ENCODE peak calls at places on chromosomes 5 and 9, in six cellular contexts. C is right lobe of liver, Z is lung, I is cardiac muscle cell, D is spleen, T is psoas muscle. F is an unnamed sample. For H3K4me1, the result is how much of the 10 kb centered on the place peaks cover.

GRCh38 chr5:135076801-135077200 is 42.8 kb upstream of the PITX1 start:
- DNase-seq in C (no peak), Z (no peak), I (no peak), D (peak), T (no peak), F (no peak)

GRCh38 chr5:83688321-83688720 is 32.3 kb downstream of the HAPLN1 start:
- DNase-seq in C (no peak), Z (no peak), I (no peak), D (no peak), T (no peak), F (no peak)

GRCh38 chr9:86585422-86586143 is 231.4 kb upstream of the TUT7 start:
- DNase-seq in C (no peak), Z (no peak), I (no peak), D (no peak), T (no peak), F (peak)

GRCh38 chr5:96595300-96596090 is 66.7 kb upstream of the CAST start:
- DNase-seq in C (no peak), Z (no peak), I (no peak), D (no peak), T (no peak), F (no peak)

GRCh38 chr9:17802249-17802857 is 223.5 kb downstream of the SH3GL2 start:
- DNase-seq in C (no peak), Z (no peak), I (no peak), D (no peak), T (no peak), F (no peak)

GRCh38 chr5:141402553-141403328 is at the start of gene PCDHGA9:
- DNase-seq in C (peak), Z (no peak), I (no peak), D (peak), T (no peak), F (no peak)

GRCh38 chr5:89343666-89344065 is 460.7 kb upstream of the MEF2C start:
- DNase-seq in C (no peak), Z (peak), I (no peak), D (peak), T (no peak), F (no peak)

GRCh38 chr5:56011835-56012234 is 17.1 kb upstream of the IL6ST start:
- DNase-seq in C (no peak), Z (no peak), I (no peak), D (no peak), T (no peak), F (peak)

GRCh38 chr5:55866934-55867333 is 15.8 kb downstream of the IL31RA start:
- DNase-seq in C (no peak), Z (no peak), I (no peak), D (no peak), T (no peak), F (no peak)

GRCh38 chr9:133735894-133736293 is 2.3 kb downstream of the SARDH start:
- DNase-seq in C (peak), Z (no peak), I (no peak), D (no peak), T (no peak), F (no peak)

GRCh38 chr5:142869883-142870282 is 99.7 kb downstream of the ARHGAP26 start:
- DNase-seq in C (no peak), Z (no peak), I (no peak), D (no peak), T (no peak), F (no peak)

GRCh38 chr9:127505396-127506116 is 54.2 kb downstream of the LRSAM1 start:
- DNase-seq in C (no peak), Z (no peak), I (peak), D (no peak), T (no peak), F (peak)

GRCh38 chr5:98791110-98791509 is 17.6 kb downstream of the RGMB start:
- DNase-seq in C (no peak), Z (no peak), I (no peak), D (no peak), T (no peak), F (no peak)

GRCh38 chr9:68648164-68648563 is 56.9 kb upstream of the PIP5K1B start:
- DNase-seq in C (no peak), Z (no peak), I (no peak), D (no peak), T (no peak), F (no peak)

GRCh38 chr5:170355601-170356098 is 33.5 kb downstream of the KCNMB1 start:
- DNase-seq in C (peak), Z (peak), I (no peak), D (no peak), T (no peak), F (no peak)

GRCh38 chr9:33187519-33188218 is 20.5 kb upstream of the B4GALT1 start:
- DNase-seq in C (no peak), Z (no peak), I (peak), D (no peak), T (peak), F (no peak)

GRCh38 chr9:4301971-4302427 is 2.1 kb upstream of the GLIS3 start:
- DNase-seq in C (no peak), Z (peak), I (no peak), D (no peak), T (peak), F (peak)

GRCh38 chr9:37917315-37917731 is 13.4 kb upstream of the SLC25A51 start:
- DNase-seq in C (no peak), Z (no peak), I (no peak), D (peak), T (no peak), F (no peak)

GRCh38 chr5:1511037-1511436 is 12.7 kb downstream of the LPCAT1 start:
- DNase-seq in C (peak), Z (peak), I (no peak), D (peak), T (peak), F (peak)

GRCh38 chr5:79692586-79692985 is 3.0 kb downstream of the CMYA5 start:
- DNase-seq in C (no peak), Z (no peak), I (no peak), D (no peak), T (no peak), F (no peak)

GRCh38 chr5:54663876-54664275 is 146.3 kb downstream of the SNX18 start:
- DNase-seq in C (peak), Z (no peak), I (no peak), D (no peak), T (peak), F (peak)

GRCh38 chr5:56094579-56095361 is 100.0 kb upstream of the IL6ST start:
- DNase-seq in C (no peak), Z (no peak), I (no peak), D (no peak), T (no peak), F (no peak)

GRCh38 chr9:2053883-2054845 is 39.0 kb downstream of the SMARCA2 start:
- DNase-seq in C (no peak), Z (no peak), I (no peak), D (peak), T (no peak), F (peak)

GRCh38 chr9:132181796-132182521 is 20.1 kb downstream of the NTNG2 start:
- DNase-seq in C (no peak), Z (no peak), I (no peak), D (no peak), T (no peak), F (peak)

GRCh38 chr9:85421641-85422040 is 320.1 kb downstream of the AGTPBP1 start:
- DNase-seq in C (no peak), Z (no peak), I (no peak), D (no peak), T (no peak), F (no peak)

GRCh38 chr5:145283101-145283500 is 552.0 kb downstream of the PRELID2 start:
- DNase-seq in C (no peak), Z (no peak), I (no peak), D (no peak), T (no peak), F (no peak)

GRCh38 chr5:32687167-32687831 is 23.8 kb upstream of the NPR3 start:
- DNase-seq in C (peak), Z (peak), I (no peak), D (no peak), T (no peak), F (peak)

GRCh38 chr5:147554285-147554817 is 44.5 kb upstream of the DPYSL3 start:
- DNase-seq in C (no peak), Z (no peak), I (no peak), D (no peak), T (no peak), F (no peak)
- H3K4me1 ChIP-seq in C (under half), Z (under half), I (under half), D (under half), T (under half), F (under half)

GRCh38 chr9:19161257-19162025 is 34.1 kb upstream of the PLIN2 start:
- DNase-seq in C (peak), Z (peak), I (no peak), D (peak), T (no peak), F (peak)
- H3K4me3 ChIP-seq in C (no peak), Z (no peak), I (no peak), D (no peak), T (peak), F (no peak)

GRCh38 chr9:89600831-89601230 is 4.0 kb upstream of the GADD45G start:
- DNase-seq in C (peak), Z (no peak), I (no peak), D (no peak), T (no peak), F (no peak)

GRCh38 chr9:89598926-89599325 is 5.9 kb upstream of the GADD45G start:
- DNase-seq in C (no peak), Z (no peak), I (no peak), D (no peak), T (no peak), F (no peak)

GRCh38 chr9:89596937-89597555 is 7.8 kb upstream of the GADD45G start:
- DNase-seq in C (no peak), Z (no peak), I (no peak), D (no peak), T (no peak), F (peak)

GRCh38 chr9:89595646-89596045 is 9.2 kb upstream of the GADD45G start:
- DNase-seq in C (no peak), Z (no peak), I (no peak), D (no peak), T (no peak), F (peak)

GRCh38 chr9:89597711-89598707 is 6.8 kb upstream of the GADD45G start:
- DNase-seq in C (peak), Z (peak), I (peak), D (no peak), T (no peak), F (peak)
- TF ChIP-seq CTCF in C (peak), Z (peak), I (peak), D (peak), T (peak), F (peak)

DNA sequence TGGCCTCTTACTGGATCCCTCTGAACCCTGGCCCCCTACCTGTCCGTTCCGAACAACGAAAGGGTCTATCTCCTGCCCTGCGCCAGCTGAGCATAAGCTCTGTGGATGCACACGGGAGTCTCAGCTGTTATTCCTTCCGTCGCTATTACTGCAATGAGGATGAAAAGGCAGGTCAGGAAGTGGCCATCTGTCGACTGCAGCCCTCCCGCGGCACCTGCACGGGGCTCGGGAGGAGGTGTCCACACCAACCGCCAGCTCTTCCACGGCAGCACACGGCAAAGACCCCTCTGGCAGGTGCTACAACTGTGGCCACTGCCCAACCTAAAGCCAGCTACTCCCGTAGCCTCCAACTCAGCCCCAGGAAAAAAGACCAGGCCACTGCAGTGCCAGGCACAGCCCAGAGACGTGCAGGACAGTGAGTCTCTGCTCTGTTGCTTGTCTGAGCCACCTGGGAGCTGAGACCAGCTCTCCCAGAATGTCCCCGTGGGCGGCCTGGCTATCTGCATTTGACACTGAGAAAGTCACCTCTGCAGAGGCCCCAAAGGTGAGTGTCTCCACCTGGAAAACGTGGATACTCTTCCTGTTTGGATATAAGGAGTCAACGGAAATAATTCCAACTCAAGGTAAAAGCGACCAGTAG is 19.1 kb downstream of the CAMSAP1 start:
- DNase-seq in C (no peak), Z (no peak), I (no peak), D (peak), T (no peak), F (no peak)
- H3K4me1 ChIP-seq in C (under half), Z (under half), I (under half), D (under half), T (half or more), F (half or more)

GRCh38 chr5:177509361-177509951 is at the start of gene DOK3:
- DNase-seq in C (peak), Z (peak), I (no peak), D (peak), T (peak), F (no peak)
- H3K4me3 ChIP-seq in C (peak), Z (peak), I (no peak), D (peak), T (peak), F (no peak)

GRCh38 chr9:88388203-88388885 is at the start of gene SPIN1:
- DNase-seq in C (peak), Z (peak), I (peak), D (peak), T (peak), F (peak)
- TF ChIP-seq CTCF in C (peak), Z (no peak), I (no peak), D (no peak), T (peak), F (peak)

GRCh38 chr9:95097279-95097678 is 220.2 kb downstream of the FANCC start:
- DNase-seq in C (no peak), Z (no peak), I (no peak), D (no peak), T (no peak), F (no peak)

GRCh38 chr9:95098391-95098921 is 219.1 kb downstream of the FANCC start:
- DNase-seq in C (no peak), Z (no peak), I (peak), D (no peak), T (no peak), F (no peak)

GRCh38 chr9:95095619-95096355 is 221.7 kb downstream of the FANCC start:
- DNase-seq in C (no peak), Z (no peak), I (no peak), D (no peak), T (no peak), F (no peak)

GRCh38 chr9:95096381-95096780 is 221.1 kb downstream of the FANCC start:
- DNase-seq in C (peak), Z (no peak), I (no peak), D (no peak), T (no peak), F (no peak)

DNA sequence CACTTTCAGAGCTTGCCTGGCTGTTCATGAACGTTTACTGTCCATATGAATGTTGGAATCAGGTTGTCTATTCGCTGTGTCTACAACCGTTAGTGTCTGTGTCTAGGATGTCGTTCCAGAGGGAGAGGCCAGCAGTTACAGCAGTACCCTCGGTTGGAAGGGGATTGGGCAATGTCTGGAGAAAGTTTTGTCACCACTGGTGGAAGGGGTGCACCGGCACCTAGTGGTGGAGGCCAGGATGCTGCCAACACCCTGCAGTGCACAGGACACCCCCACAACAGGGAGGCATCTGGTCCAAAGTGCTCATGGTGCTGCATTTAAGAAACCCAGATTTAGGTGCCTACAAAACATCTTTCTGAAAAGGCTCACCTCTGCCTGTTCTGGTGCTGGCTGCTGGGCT is 220.7 kb downstream of the FANCC start:
- DNase-seq in C (peak), Z (no peak), I (no peak), D (no peak), T (no peak), F (no peak)
- H3K4me1 ChIP-seq in C (under half), Z (under half), I (under half), D (under half), T (half or more), F (under half)

DNA sequence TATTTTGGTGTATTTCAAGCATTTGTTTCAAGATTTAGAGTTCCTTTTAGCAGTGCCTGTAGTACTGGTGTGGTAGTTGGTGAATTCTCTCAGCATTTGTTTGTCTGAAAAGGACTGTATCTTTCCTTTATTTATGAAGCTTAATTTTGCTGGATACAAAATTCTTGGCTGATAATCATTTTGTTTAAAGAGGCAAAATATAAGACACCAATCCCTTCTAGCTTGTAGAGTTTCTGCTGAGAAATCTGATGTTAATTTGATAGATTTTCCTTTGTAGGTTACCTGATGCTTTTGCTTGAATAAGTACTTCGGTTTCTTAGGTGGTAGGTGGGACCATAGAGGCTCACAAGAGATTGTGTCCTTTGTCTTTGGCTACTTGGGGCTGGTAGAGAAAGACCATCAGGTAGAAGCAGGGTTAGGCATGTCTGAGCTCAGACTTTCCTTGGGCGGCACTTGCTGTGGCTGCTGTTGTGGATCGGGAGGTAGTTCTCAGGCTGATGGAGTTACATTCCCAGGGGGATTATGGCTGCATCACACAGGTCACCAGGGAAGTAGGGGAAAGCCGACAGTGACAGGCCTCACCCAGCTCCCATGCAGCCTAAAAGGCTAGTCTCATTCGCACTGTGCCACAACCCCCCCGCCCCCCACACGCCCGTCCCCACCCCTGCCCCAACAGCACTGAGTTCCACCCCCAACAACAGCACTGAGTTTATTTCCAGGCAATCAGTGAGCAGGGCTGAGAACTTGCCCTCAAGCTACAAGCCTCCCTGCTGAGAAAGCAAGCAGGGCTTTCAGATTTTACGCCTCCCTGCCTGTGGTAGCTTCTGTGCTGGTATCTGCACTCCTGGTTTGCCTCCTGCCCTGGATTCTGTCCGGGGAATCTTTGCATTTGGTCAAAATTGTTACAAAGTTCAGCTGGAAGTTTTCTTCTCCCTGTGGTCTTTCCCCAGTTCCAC is 127.1 kb upstream of the GLRA1 start:
- DNase-seq in C (no peak), Z (no peak), I (no peak), D (no peak), T (no peak), F (no peak)
- H3K4me3 ChIP-seq in C (no peak), Z (no peak), I (no peak), D (no peak), T (no peak), F (no peak)

F was measured in adrenal gland.